ENCODE peak calls at places on chromosomes 5 and 9, in eight cellular contexts. U is A549, D is small intestine, Q is stomach, N is psoas muscle, H is hepatocyte, J is body of pancreas, X is right cardiac atrium. I is an unnamed sample. For H3K9me3, the result is how much of the 10 kb centered on the place peaks cover.

GRCh38 chr5:120314201-120314600 is 149.9 kb upstream of the PRR16 start:
- DNase-seq in U (no peak), D (no peak), Q (no peak), N (no peak), H (no peak), J (no peak), X (no peak), I (no peak)

GRCh38 chr9:31023793-31024192 is 1360.7 kb upstream of the ACO1 start:
- DNase-seq in U (no peak), D (no peak), Q (no peak), N (no peak), H (no peak), J (no peak), X (no peak), I (no peak)

GRCh38 chr5:175288048-175288621 is 155.8 kb downstream of the DRD1 start:
- DNase-seq in U (peak), D (no peak), Q (no peak), N (no peak), H (peak), J (no peak), X (peak), I (no peak)

GRCh38 chr5:138696501-138696900 is 56.7 kb upstream of the CTNNA1 start:
- DNase-seq in U (no peak), D (no peak), Q (no peak), N (no peak), H (peak), J (no peak), X (peak), I (no peak)

GRCh38 chr9:19085295-19085694 is 17.4 kb downstream of the HAUS6 start:
- DNase-seq in U (peak), D (peak), Q (no peak), N (no peak), H (peak), J (no peak), X (no peak), I (no peak)

GRCh38 chr5:68406767-68407232 is 191.2 kb downstream of the PIK3R1 start:
- DNase-seq in U (peak), D (peak), Q (peak), N (no peak), H (peak), J (no peak), X (no peak), I (no peak)

GRCh38 chr9:1231998-1232919 is 182.1 kb downstream of the DMRT2 start:
- DNase-seq in U (peak), D (peak), Q (peak), N (peak), H (no peak), J (peak), X (peak), I (peak)

GRCh38 chr5:55146080-55146479 is 13.9 kb upstream of the GPX8 start:
- DNase-seq in U (no peak), D (no peak), Q (no peak), N (no peak), H (no peak), J (no peak), X (no peak), I (no peak)

GRCh38 chr5:134975078-134975715 is 7.5 kb downstream of the CATSPER3 start:
- DNase-seq in U (peak), D (no peak), Q (no peak), N (no peak), H (no peak), J (no peak), X (no peak), I (no peak)

GRCh38 chr5:134976841-134977240 is 9.1 kb downstream of the CATSPER3 start:
- DNase-seq in U (no peak), D (no peak), Q (no peak), N (no peak), H (no peak), J (no peak), X (no peak), I (no peak)

GRCh38 chr5:134979416-134979815 is 11.7 kb downstream of the CATSPER3 start:
- DNase-seq in U (no peak), D (no peak), Q (no peak), N (no peak), H (no peak), J (no peak), X (no peak), I (no peak)

GRCh38 chr5:134975843-134976242 is 8.1 kb downstream of the CATSPER3 start:
- DNase-seq in U (no peak), D (no peak), Q (no peak), N (no peak), H (no peak), J (no peak), X (no peak), I (no peak)
- H3K9me3 ChIP-seq in U (under half), D (under half), Q (under half), N (under half), H (under half), J (under half), X (under half), I (under half)

GRCh38 chr9:121286688-121286972 is 18.7 kb downstream of the GSN start:
- DNase-seq in U (no peak), D (peak), Q (no peak), N (no peak), H (no peak), J (no peak), X (no peak), I (no peak)

GRCh38 chr9:121283072-121283398 is 15.1 kb downstream of the GSN start:
- DNase-seq in U (no peak), D (no peak), Q (no peak), N (no peak), H (no peak), J (no peak), X (no peak), I (no peak)

GRCh38 chr9:121283856-121284732 is 16.1 kb downstream of the GSN start:
- DNase-seq in U (no peak), D (no peak), Q (no peak), N (peak), H (no peak), J (no peak), X (no peak), I (peak)

GRCh38 chr9:121285835-121286687 is 18.1 kb downstream of the GSN start:
- DNase-seq in U (peak), D (no peak), Q (peak), N (peak), H (peak), J (peak), X (peak), I (peak)

GRCh38 chr9:121284733-121285451 is 16.9 kb downstream of the GSN start:
- DNase-seq in U (no peak), D (no peak), Q (no peak), N (peak), H (no peak), J (no peak), X (no peak), I (peak)
- H3K27ac ChIP-seq in U (peak), D (no peak), Q (peak), N (peak), H (peak), J (peak), X (peak), I (peak)

GRCh38 chr9:82231411-82231810 is 242.8 kb downstream of the SPATA31D1 start:
- DNase-seq in U (no peak), D (no peak), Q (no peak), N (no peak), H (no peak), J (no peak), X (no peak), I (no peak)

DNA sequence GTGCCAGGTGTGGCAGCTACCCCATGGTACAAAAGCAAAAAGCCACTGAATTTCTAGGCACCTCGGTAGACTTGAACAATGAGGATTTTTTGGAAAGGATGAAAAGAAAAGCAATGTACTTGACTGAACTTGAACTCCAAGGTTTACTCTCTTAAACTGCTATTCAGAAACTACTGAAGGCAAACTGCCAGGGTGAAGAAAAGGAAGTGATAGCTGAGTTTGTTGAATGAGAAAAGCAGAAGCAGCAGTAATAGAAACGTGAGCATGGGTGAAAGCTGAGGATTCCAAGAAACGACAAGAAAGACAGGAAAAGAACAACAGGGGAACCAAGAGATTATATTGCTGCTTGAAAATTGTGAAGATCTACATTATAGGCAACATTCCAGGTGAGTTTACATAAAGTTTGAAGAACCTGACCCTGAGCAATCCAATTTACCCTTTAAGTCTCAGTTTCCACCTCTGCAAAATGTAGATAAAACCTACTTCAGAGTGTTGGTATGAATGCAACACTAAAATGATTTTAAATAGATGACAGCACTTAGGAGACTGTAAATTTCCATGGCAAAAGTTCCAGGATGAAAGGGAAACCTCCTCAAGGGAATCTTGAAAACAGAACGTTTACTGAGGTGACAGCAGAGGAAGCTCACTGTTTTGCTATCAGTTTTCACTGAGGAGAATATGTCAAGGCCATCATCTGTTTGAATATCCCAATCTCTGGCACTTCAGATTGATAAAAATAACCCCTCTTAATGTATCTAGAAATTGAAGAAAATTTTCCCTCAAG is 245.8 kb downstream of the SPATA31D1 start:
- DNase-seq in U (no peak), D (no peak), Q (no peak), N (no peak), H (no peak), J (no peak), X (no peak), I (no peak)
- H3K9me3 ChIP-seq in U (under half), D (under half), Q (under half), N (under half), H (under half), J (under half), X (under half), I (under half)

GRCh38 chr5:178359738-178360137 is 127.1 kb upstream of the PHYKPL start:
- DNase-seq in U (no peak), D (no peak), Q (no peak), N (peak), H (no peak), J (no peak), X (no peak), I (no peak)

GRCh38 chr5:178356459-178356872 is 123.9 kb upstream of the PHYKPL start:
- DNase-seq in U (no peak), D (no peak), Q (peak), N (peak), H (no peak), J (no peak), X (no peak), I (no peak)

GRCh38 chr5:178357127-178357526 is 124.5 kb upstream of the PHYKPL start:
- DNase-seq in U (no peak), D (no peak), Q (no peak), N (peak), H (no peak), J (peak), X (peak), I (no peak)

GRCh38 chr5:178355662-178356061 is 123.1 kb upstream of the PHYKPL start:
- DNase-seq in U (no peak), D (no peak), Q (no peak), N (no peak), H (no peak), J (no peak), X (no peak), I (no peak)

GRCh38 chr5:178357678-178358077 is 125.1 kb upstream of the PHYKPL start:
- DNase-seq in U (no peak), D (no peak), Q (no peak), N (no peak), H (no peak), J (no peak), X (no peak), I (no peak)
- H3K27ac ChIP-seq in U (no peak), D (no peak), Q (no peak), N (no peak), H (no peak), J (no peak), X (no peak), I (no peak)

GRCh38 chr5:140877262-140877581 is 2.1 kb downstream of the PCDHA12 start:
- DNase-seq in U (no peak), D (no peak), Q (no peak), N (no peak), H (no peak), J (no peak), X (no peak), I (no peak)

GRCh38 chr5:140869555-140869886 is 764 bp downstream of the PCDHA11 start:
- DNase-seq in U (no peak), D (no peak), Q (no peak), N (no peak), H (no peak), J (no peak), X (no peak), I (no peak)

GRCh38 chr5:140870221-140871201 is 1.8 kb downstream of the PCDHA11 start:
- DNase-seq in U (no peak), D (no peak), Q (no peak), N (no peak), H (no peak), J (no peak), X (no peak), I (no peak)

GRCh38 chr5:140875085-140876065 is at the start of gene PCDHA12:
- DNase-seq in U (peak), D (no peak), Q (no peak), N (no peak), H (peak), J (no peak), X (no peak), I (no peak)
- H3K9me3 ChIP-seq in U (under half), D (under half), Q (under half), N (under half), H (under half), J (under half), X (under half), I (under half)

GRCh38 chr5:36655171-36655570 is 48.8 kb downstream of the SLC1A3 start:
- DNase-seq in U (no peak), D (no peak), Q (no peak), N (peak), H (peak), J (peak), X (no peak), I (no peak)

GRCh38 chr5:36656556-36656955 is 50.1 kb downstream of the SLC1A3 start:
- DNase-seq in U (no peak), D (no peak), Q (no peak), N (no peak), H (no peak), J (no peak), X (no peak), I (no peak)

GRCh38 chr5:36653046-36653445 is 46.6 kb downstream of the SLC1A3 start:
- DNase-seq in U (no peak), D (no peak), Q (no peak), N (no peak), H (no peak), J (no peak), X (no peak), I (no peak)

GRCh38 chr5:36651775-36652685 is 45.6 kb downstream of the SLC1A3 start:
- DNase-seq in U (no peak), D (no peak), Q (no peak), N (no peak), H (peak), J (no peak), X (no peak), I (no peak)

GRCh38 chr5:36654598-36654997 is 48.2 kb downstream of the SLC1A3 start:
- DNase-seq in U (no peak), D (no peak), Q (no peak), N (no peak), H (no peak), J (no peak), X (no peak), I (no peak)
- H3K27ac ChIP-seq in U (no peak), D (no peak), Q (no peak), N (peak), H (no peak), J (no peak), X (peak), I (no peak)

I was measured in upper lobe of right lung.